ENCODE peak calls at places on chromosomes 3 and 15, in six cellular contexts. T is adrenal gland, M is heart left ventricle, O is body of pancreas, C is ovary, G is sigmoid colon. I is an unnamed sample. For H3K4me1 and H3K27me3, the result is how much of the 10 kb centered on the place peaks cover.

GRCh38 chr15:94576889-94577533 is 345.6 kb downstream of the MCTP2 start:
- DNase-seq in O (peak), T (no peak), M (no peak), C (no peak), G (no peak), I (no peak)

GRCh38 chr15:97976766-97977503 is 16.4 kb downstream of the ARRDC4 start:
- DNase-seq in G (no peak), C (no peak), T (no peak), O (no peak), M (no peak), I (no peak)

GRCh38 chr15:24772709-24773373 is 97.3 kb downstream of the NPAP1 start:
- DNase-seq in G (peak), T (peak), C (peak), M (peak), O (peak), I (peak)

GRCh38 chr3:112582242-112582874 is 20.5 kb downstream of the SLC35A5 start:
- DNase-seq in T (peak), M (no peak), G (no peak), C (no peak), O (no peak), I (peak)

GRCh38 chr3:103947062-103947461 is 1419.6 kb upstream of the ALCAM start:
- DNase-seq in G (no peak), C (no peak), M (no peak), O (no peak), T (no peak), I (no peak)

GRCh38 chr15:60673918-60674558 is 195.1 kb upstream of the ICE2 start:
- DNase-seq in O (peak), T (peak), M (peak), G (peak), C (no peak), I (peak)

GRCh38 chr3:172808969-172809546 is 58.5 kb downstream of the ECT2 start:
- DNase-seq in M (no peak), O (no peak), C (no peak), G (no peak), T (no peak), I (no peak)

GRCh38 chr3:177371903-177372302 is 174.6 kb upstream of the TBL1XR1 start:
- DNase-seq in O (no peak), G (no peak), T (no peak), M (no peak), C (no peak), I (no peak)

GRCh38 chr3:69090021-69090420 is 5.3 kb downstream of the ARL6IP5 start:
- DNase-seq in O (no peak), T (no peak), C (no peak), G (no peak), M (no peak), I (no peak)

GRCh38 chr15:45180201-45180600 is 7.6 kb downstream of the SHF start:
- DNase-seq in G (no peak), O (no peak), M (no peak), T (no peak), C (no peak), I (no peak)

GRCh38 chr3:114241259-114241658 is 3.9 kb upstream of the ZNF80 start:
- DNase-seq in G (no peak), C (no peak), T (no peak), O (no peak), M (no peak), I (no peak)

GRCh38 chr15:70576683-70577082 is 186.7 kb downstream of the UACA start:
- DNase-seq in G (no peak), T (no peak), O (no peak), M (no peak), C (no peak), I (no peak)

GRCh38 chr3:169551646-169552045 is 111.9 kb downstream of the MECOM start:
- DNase-seq in T (no peak), O (no peak), M (no peak), C (no peak), G (no peak), I (no peak)

GRCh38 chr3:113157408-113157980 is 53.9 kb upstream of the BOC start:
- DNase-seq in O (no peak), G (peak), M (no peak), C (no peak), T (no peak), I (peak)

GRCh38 chr3:14273886-14274517 is 95.4 kb downstream of the LSM3 start:
- DNase-seq in C (peak), G (no peak), O (no peak), T (no peak), M (no peak), I (no peak)

GRCh38 chr3:38049358-38050126 is 10.5 kb downstream of the DLEC1 start:
- DNase-seq in T (peak), C (no peak), G (no peak), O (no peak), M (no peak), I (no peak)

GRCh38 chr3:52019352-52020080 is 23.8 kb upstream of the RPL29 start:
- DNase-seq in O (no peak), G (no peak), M (peak), C (peak), T (no peak), I (peak)

GRCh38 chr3:85846940-85847339 is 888.2 kb downstream of the CADM2 start:
- DNase-seq in G (no peak), M (no peak), O (no peak), T (no peak), C (no peak), I (no peak)

GRCh38 chr15:81530271-81530670 is 156.3 kb upstream of the TMC3 start:
- DNase-seq in M (no peak), G (no peak), O (no peak), C (no peak), T (no peak), I (no peak)

GRCh38 chr3:17125738-17126137 is 241.0 kb downstream of the PLCL2 start:
- DNase-seq in T (no peak), C (no peak), O (no peak), M (no peak), G (no peak), I (no peak)

GRCh38 chr15:70439880-70440279 is 323.5 kb downstream of the UACA start:
- DNase-seq in G (no peak), T (no peak), M (no peak), O (no peak), C (no peak), I (no peak)

GRCh38 chr3:195208183-195208582 is 62.8 kb downstream of the XXYLT1 start:
- DNase-seq in O (no peak), C (peak), T (no peak), G (no peak), M (no peak), I (peak)

GRCh38 chr15:52783191-52783829 is 6.8 kb downstream of the ONECUT1 start:
- DNase-seq in C (no peak), T (no peak), O (peak), G (no peak), M (no peak), I (no peak)

GRCh38 chr15:62567501-62567900 is 402.4 kb upstream of the C2CD4B start:
- DNase-seq in O (no peak), C (no peak), M (no peak), G (no peak), T (no peak), I (no peak)

GRCh38 chr15:64187396-64188191 is 24.8 kb upstream of the PPIB start:
- DNase-seq in G (no peak), T (no peak), M (no peak), O (no peak), C (no peak), I (no peak)

GRCh38 chr3:46082849-46083248 is 55.6 kb upstream of the XCR1 start:
- DNase-seq in O (no peak), G (no peak), M (no peak), T (no peak), C (no peak), I (no peak)

GRCh38 chr15:48939686-48940085 is 24.0 kb downstream of the SHC4 start:
- DNase-seq in G (no peak), M (peak), C (no peak), T (peak), O (no peak), I (no peak)

GRCh38 chr15:51331141-51331540 is 7.3 kb downstream of the CYP19A1 start:
- DNase-seq in O (no peak), G (no peak), M (no peak), C (no peak), T (no peak), I (no peak)

GRCh38 chr15:51333571-51333970 is 4.8 kb downstream of the CYP19A1 start:
- DNase-seq in M (no peak), C (no peak), G (no peak), T (no peak), O (no peak), I (no peak)

GRCh38 chr15:51335087-51335486 is 3.3 kb downstream of the CYP19A1 start:
- DNase-seq in G (no peak), T (no peak), C (no peak), M (no peak), O (no peak), I (no peak)

GRCh38 chr15:51334011-51334426 is 4.4 kb downstream of the CYP19A1 start:
- DNase-seq in M (no peak), G (no peak), T (no peak), C (no peak), O (no peak), I (no peak)

DNA sequence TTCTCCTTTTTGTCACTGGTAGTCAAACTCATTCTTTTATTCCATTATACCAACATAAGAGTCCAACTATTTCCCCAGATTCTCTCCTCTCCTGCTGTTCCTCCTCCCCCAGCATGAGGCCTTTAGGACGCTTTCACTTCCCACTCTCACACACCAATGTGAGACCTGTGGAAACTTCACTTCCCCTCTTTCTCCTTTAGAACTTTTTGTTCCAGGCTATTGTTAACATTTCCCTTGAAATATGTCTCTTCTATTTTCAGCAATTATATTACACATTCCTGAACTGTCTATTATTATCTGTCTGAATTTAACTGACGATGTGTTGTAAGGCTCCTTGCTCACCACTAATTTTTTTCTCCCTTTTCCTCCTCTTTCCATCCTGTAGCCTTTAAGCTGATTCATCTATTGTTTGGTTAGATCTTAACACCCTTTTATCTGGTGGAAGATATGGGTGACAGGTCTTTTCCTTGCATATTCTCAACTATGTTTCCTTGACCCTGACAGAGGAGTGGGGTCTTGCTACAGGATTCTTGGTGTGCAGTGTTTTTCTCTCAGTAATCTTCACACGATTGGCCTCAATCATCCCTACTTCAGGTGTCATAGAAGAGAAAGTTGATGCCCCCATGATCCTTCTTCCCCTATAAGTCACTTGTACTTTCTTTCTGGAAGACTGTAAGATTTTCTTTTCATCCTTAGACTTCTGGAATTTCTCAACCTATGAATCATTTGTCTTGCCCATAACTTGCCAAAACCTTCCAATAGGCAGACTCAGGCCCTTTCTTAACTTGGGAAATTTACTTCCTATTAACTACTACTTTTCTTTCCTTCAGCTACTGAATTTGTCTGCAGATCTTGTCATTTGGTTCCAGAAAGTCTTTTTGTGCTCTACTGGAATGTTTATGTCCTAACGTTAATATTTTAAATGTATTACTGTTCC is 5.9 kb downstream of the CYP19A1 start:
- DNase-seq in T (no peak), O (no peak), M (no peak), G (no peak), C (no peak), I (no peak)
- H3K4me1 ChIP-seq in T (under half), O (under half), M (under half), G (under half), C (under half), I (under half)

GRCh38 chr3:139824864-139825263 is 110.1 kb upstream of the CLSTN2 start:
- DNase-seq in C (no peak), T (no peak), M (no peak), O (no peak), G (no peak), I (no peak)

GRCh38 chr3:139827833-139828232 is 107.2 kb upstream of the CLSTN2 start:
- DNase-seq in G (no peak), M (no peak), C (no peak), T (no peak), O (no peak), I (no peak)

GRCh38 chr3:139832998-139833397 is 102.0 kb upstream of the CLSTN2 start:
- DNase-seq in C (no peak), O (no peak), G (no peak), M (no peak), T (no peak), I (no peak)

GRCh38 chr3:139835830-139836655 is 98.9 kb upstream of the CLSTN2 start:
- DNase-seq in C (no peak), M (no peak), G (no peak), O (peak), T (no peak), I (no peak)

DNA sequence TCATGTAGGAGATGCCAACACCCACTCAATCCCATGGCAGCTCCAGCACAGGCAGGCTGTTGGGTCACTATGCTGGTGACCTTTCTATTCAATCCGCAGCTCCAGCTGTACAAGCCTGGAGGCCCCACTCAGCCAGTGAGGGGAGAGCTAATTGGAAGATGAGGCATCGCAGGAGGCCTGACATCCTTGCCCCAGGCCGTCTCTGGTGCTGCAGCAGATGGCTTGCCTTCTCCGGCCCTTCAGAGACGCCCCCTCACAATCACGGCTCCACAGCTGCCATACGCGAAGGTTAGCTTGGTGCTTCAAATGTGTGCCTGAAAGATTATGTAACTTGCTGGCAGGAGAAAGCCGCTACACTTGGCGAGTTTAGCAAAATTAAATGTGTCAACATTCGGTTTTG is 104.2 kb upstream of the CLSTN2 start:
- DNase-seq in O (peak), G (no peak), C (peak), M (peak), T (no peak), I (no peak)
- H3K27me3 ChIP-seq in O (under half), G (under half), C (under half), M (under half), T (under half), I (under half)

DNA sequence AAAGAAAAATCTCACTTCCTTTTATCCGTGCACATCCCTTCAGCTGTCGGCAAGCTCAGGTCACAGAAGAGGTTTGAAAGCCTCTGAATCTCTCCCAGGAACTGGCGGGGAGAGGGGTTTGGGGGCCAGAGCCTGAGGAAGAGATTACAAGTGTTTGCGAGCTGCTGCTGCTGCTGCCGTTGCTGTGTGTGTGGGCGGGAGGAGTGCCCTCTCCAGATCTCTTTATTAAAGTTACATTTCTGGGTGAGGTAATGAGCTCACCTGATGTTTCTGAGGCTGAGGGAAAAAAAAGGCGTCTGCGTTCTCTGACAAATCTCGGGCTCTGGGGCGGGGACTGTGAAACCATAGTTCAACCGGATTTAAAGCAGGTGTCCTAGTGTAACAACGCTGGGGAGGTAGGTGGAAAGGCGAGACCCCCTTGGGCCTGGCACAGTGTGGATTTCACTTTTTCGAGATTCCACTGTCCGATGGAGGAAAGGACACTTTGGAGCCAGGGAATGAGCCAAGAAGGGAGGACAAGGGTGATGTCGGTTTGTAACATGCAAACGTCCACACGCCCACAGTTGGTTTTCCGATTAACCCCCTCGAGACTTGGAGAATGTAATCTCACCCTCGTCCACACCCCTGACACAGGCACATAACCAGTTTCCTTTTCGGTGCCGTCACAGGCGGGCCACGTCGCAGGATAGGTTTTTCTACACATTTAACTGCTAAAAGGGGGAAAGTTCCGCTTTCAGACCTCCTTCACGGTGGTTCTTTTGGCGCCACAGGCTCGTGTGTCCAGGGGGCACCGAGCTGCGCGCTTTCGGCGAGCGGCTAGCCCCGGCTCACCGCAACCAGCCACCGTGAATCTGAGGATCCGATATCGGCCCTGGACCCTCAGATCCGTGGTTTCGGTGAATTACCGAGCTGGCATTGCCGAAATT is 2.1 kb downstream of the ALCAM start:
- DNase-seq in T (peak), M (peak), C (peak), O (peak), G (peak), I (peak)
- TF ChIP-seq POLR2A in T (no peak), M (no peak), C (no peak), O (peak), G (no peak), I (no peak)

DNA sequence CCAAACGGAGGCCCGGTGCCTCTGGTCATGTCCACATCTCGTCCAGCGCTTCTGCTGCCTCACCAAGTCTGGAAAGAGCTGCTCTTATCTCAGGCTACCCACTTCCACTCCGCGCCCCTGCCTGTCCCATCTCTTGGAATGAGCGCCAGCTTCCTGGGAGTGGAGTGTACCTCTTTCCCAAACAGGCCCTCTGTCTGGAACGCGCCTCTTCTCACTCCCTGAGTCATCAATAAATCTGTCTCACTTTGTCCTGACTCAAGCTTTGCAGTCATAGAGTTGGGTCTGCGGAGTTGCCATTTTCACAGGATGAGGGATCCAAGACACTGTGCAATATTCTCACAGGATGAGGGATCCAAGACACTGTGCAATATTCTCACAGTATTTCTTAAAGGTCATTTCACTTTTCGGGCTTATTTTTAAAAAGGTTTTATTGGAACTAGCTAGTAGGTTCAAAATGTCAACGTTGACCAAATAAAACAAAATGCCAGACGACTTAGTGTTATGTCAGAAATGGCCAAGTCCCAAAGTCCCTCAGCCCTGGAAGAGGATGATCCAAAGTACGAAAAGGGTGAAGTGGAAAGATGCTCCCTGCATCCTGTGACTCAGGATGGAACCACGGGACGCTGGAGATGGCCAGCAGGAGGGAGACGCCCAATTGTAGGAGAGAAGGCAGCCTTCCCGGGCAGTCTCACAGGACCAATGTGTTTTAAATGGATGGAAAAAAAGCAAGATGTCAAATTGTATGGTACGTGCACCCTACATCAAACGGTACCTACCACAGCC is 81.1 kb downstream of the CHSY1 start:
- DNase-seq in C (no peak), O (no peak), T (no peak), G (peak), M (peak), I (peak)
- H3K4me1 ChIP-seq in C (under half), O (under half), T (under half), G (under half), M (under half), I (under half)

GRCh38 chr3:128997486-128997885 is 3.6 kb upstream of the CFAP92 start:
- DNase-seq in M (no peak), T (no peak), C (no peak), G (no peak), O (no peak), I (no peak)
- H3K27me3 ChIP-seq in M (under half), T (under half), C (under half), G (under half), O (under half), I (under half)

GRCh38 chr3:178841011-178841410 is 230.6 kb downstream of the ZMAT3 start:
- DNase-seq in T (no peak), C (no peak), O (no peak), G (no peak), M (no peak), I (no peak)
- TF ChIP-seq POLR2A in T (no peak), C (no peak), O (no peak), G (no peak), M (no peak), I (no peak)

GRCh38 chr15:80479191-80479590 is 75.0 kb downstream of the ARNT2 start:
- DNase-seq in O (no peak), C (no peak), M (no peak), T (no peak), G (no peak), I (no peak)

GRCh38 chr15:80483656-80484055 is 79.5 kb downstream of the ARNT2 start:
- DNase-seq in T (no peak), G (no peak), M (no peak), C (no peak), O (no peak), I (no peak)

GRCh38 chr15:80482686-80483085 is 78.5 kb downstream of the ARNT2 start:
- DNase-seq in C (no peak), G (no peak), T (no peak), M (no peak), O (no peak), I (no peak)

GRCh38 chr15:80480171-80480811 is 76.1 kb downstream of the ARNT2 start:
- DNase-seq in O (no peak), G (no peak), T (peak), C (no peak), M (no peak), I (no peak)

DNA sequence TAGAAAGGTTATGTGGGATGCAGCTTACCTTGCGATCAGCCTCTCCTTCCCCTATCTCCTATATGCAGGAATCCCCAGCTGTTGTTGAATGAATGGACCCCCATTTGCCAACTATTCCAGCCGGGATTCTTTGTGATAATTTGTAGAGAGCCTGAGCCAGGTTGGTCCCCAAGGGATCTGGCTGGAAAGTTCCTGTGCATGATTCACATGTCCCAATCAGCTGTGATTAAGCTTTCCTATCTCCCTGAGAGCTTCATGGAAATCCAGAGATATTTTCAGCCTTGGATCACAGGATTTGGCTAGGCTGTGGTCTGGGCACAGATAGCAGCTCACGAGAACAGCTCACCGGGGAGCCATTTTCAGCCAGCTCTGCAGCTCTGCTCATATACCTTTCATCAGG is 76.7 kb downstream of the ARNT2 start:
- DNase-seq in G (peak), O (peak), C (peak), M (peak), T (peak), I (peak)
- H3K4me1 ChIP-seq in G (under half), O (under half), C (under half), M (under half), T (under half), I (under half)

I was measured in uterus.